ENCODE peak calls at places on chromosomes 4 and X, in nine cellular contexts. H is fibroblast of lung, I is upper lobe of right lung, P is transverse colon, Y is testis, U is uterus, G is mammary epithelial cell, W is psoas muscle, D is bronchial epithelial cell. Q is an unnamed sample. For H3K27me3, the result is how much of the 10 kb centered on the place peaks cover.

GRCh38 chr4:125191252-125191651 is 123.5 kb upstream of the FAT4 start:
- DNase-seq in H (peak), Y (no peak), G (peak), P (no peak), W (no peak), I (no peak), U (no peak), D (peak), Q (no peak)

GRCh38 chr4:48490012-48490679 is at the start of gene ZAR1:
- DNase-seq in P (no peak), Y (no peak), H (no peak), D (no peak), I (peak), W (peak), G (no peak), U (no peak), Q (peak)

GRCh38 chr4:3662516-3662915 is 103.7 kb upstream of the ADRA2C start:
- DNase-seq in P (no peak), W (no peak), I (no peak), H (no peak), G (no peak), D (no peak), Y (no peak), U (no peak), Q (no peak)

GRCh38 chr4:40621592-40622512 is 7.8 kb downstream of the RBM47 start:
- DNase-seq in D (peak), G (peak), Y (peak), P (peak), I (peak), W (peak), U (peak), H (peak), Q (peak)

GRCh38 chr4:142264961-142265360 is 581.1 kb downstream of the INPP4B start:
- DNase-seq in G (no peak), I (no peak), W (no peak), U (no peak), H (peak), P (no peak), Y (no peak), D (no peak), Q (no peak)

GRCh38 chrX:154097003-154097596 is 417 bp downstream of the MECP2 start:
- DNase-seq in I (peak), D (no peak), W (peak), G (peak), U (peak), P (peak), H (peak), Y (peak), Q (peak)

GRCh38 chr4:7157140-7157488 is 35.2 kb upstream of the SORCS2 start:
- DNase-seq in I (peak), D (no peak), W (no peak), Y (no peak), P (no peak), U (no peak), H (no peak), G (no peak), Q (no peak)

GRCh38 chr4:94828882-94829281 is 71.1 kb downstream of the BMPR1B start:
- DNase-seq in P (no peak), D (peak), I (no peak), Y (no peak), G (peak), W (no peak), U (no peak), H (no peak), Q (no peak)

GRCh38 chrX:45767021-45767491 is 566.4 kb upstream of the DIPK2B start:
- DNase-seq in G (peak), Y (no peak), U (no peak), P (no peak), I (no peak), W (no peak), H (peak), D (peak), Q (no peak)

GRCh38 chrX:55008571-55009358 is 8.6 kb downstream of the APEX2 start:
- DNase-seq in G (peak), H (peak), D (peak), I (no peak), P (no peak), U (no peak), Y (no peak), W (no peak), Q (no peak)

GRCh38 chr4:60502733-60503132 is 697.4 kb upstream of the ADGRL3 start:
- DNase-seq in D (no peak), W (no peak), H (no peak), P (no peak), G (no peak), I (no peak), U (no peak), Y (no peak), Q (no peak)

GRCh38 chrX:70042399-70043371 is 7.1 kb downstream of the AWAT2 start:
- DNase-seq in W (no peak), Y (no peak), U (no peak), I (no peak), G (no peak), H (no peak), D (peak), P (no peak), Q (peak)

GRCh38 chrX:131226591-131226990 is 62.5 kb downstream of the IGSF1 start:
- DNase-seq in D (no peak), W (no peak), I (no peak), P (no peak), Y (no peak), G (no peak), H (no peak), U (no peak), Q (no peak)

GRCh38 chr4:86089924-86090323 is 269.9 kb downstream of the MAPK10 start:
- DNase-seq in W (no peak), P (no peak), U (no peak), D (no peak), Y (no peak), I (no peak), G (no peak), H (no peak), Q (no peak)

GRCh38 chr4:181162266-181163063 is 1080.7 kb upstream of the TENM3 start:
- DNase-seq in U (no peak), P (no peak), W (no peak), H (no peak), I (no peak), Y (no peak), D (no peak), G (no peak), Q (no peak)

GRCh38 chrX:14080031-14080430 is 50.3 kb upstream of the GEMIN8 start:
- DNase-seq in P (no peak), U (no peak), D (peak), Y (no peak), I (no peak), G (peak), H (no peak), W (no peak), Q (no peak)

GRCh38 chr4:29224911-29225310 is 1495.3 kb upstream of the PCDH7 start:
- DNase-seq in P (no peak), G (no peak), D (no peak), I (no peak), Y (no peak), H (no peak), U (no peak), W (no peak), Q (no peak)

GRCh38 chrX:102712216-102712966 is at the start of gene GPRASP2:
- DNase-seq in U (peak), P (peak), G (peak), D (no peak), Y (peak), H (peak), I (peak), W (peak), Q (peak)

GRCh38 chr4:33262809-33263208 is 2542.6 kb downstream of the PCDH7 start:
- DNase-seq in H (peak), I (no peak), U (no peak), Y (no peak), W (no peak), D (peak), P (no peak), G (no peak), Q (no peak)

GRCh38 chr4:13544556-13545393 is 467 bp upstream of the NKX3-2 start:
- DNase-seq in D (peak), Y (peak), G (peak), W (no peak), I (peak), P (peak), U (peak), H (peak), Q (peak)

GRCh38 chr4:158605393-158605792 is 66.3 kb downstream of the C4orf46 start:
- DNase-seq in P (no peak), G (no peak), Y (no peak), D (no peak), I (no peak), H (no peak), U (no peak), W (no peak), Q (no peak)

GRCh38 chrX:150365051-150365952 is 2.2 kb downstream of the MAMLD1 start:
- DNase-seq in P (peak), U (peak), Y (peak), G (peak), W (peak), D (no peak), H (peak), I (peak), Q (peak)

GRCh38 chrX:8084023-8084422 is 87.0 kb downstream of the VCX2 start:
- DNase-seq in W (no peak), U (no peak), Y (no peak), P (no peak), G (peak), D (peak), I (no peak), H (peak), Q (no peak)

GRCh38 chrX:118286066-118286758 is 59.7 kb upstream of the WDR44 start:
- DNase-seq in P (no peak), U (no peak), D (no peak), Y (no peak), H (peak), W (no peak), G (no peak), I (no peak), Q (no peak)

GRCh38 chr4:3531887-3532713 is at the start of gene LRPAP1:
- DNase-seq in U (peak), Y (peak), P (peak), H (peak), W (peak), D (peak), I (peak), G (peak), Q (peak)

GRCh38 chr4:94833394-94833793 is 75.6 kb downstream of the BMPR1B start:
- DNase-seq in U (no peak), I (no peak), Y (no peak), W (no peak), D (no peak), G (no peak), P (no peak), H (peak), Q (no peak)

GRCh38 chr4:74768857-74769525 is 25.3 kb downstream of the BTC start:
- DNase-seq in Y (no peak), W (no peak), H (peak), G (peak), D (peak), U (no peak), P (no peak), I (no peak), Q (no peak)

GRCh38 chr4:11073621-11074051 is 355.1 kb downstream of the HS3ST1 start:
- DNase-seq in Y (peak), P (peak), U (no peak), D (peak), I (no peak), W (peak), H (peak), G (no peak), Q (peak)

GRCh38 chr4:15714141-15714540 is 11.3 kb downstream of the BST1 start:
- DNase-seq in G (no peak), I (no peak), D (no peak), U (no peak), H (peak), Y (no peak), W (no peak), P (no peak), Q (no peak)

GRCh38 chr4:123102897-123103489 is 180.6 kb upstream of the NUDT6 start:
- DNase-seq in Y (no peak), G (peak), P (no peak), U (no peak), I (no peak), D (peak), W (no peak), H (peak), Q (no peak)

GRCh38 chrX:133005038-133005437 is 46.6 kb upstream of the HS6ST2 start:
- DNase-seq in H (peak), G (peak), I (no peak), D (peak), P (no peak), U (no peak), Y (no peak), W (no peak), Q (peak)

GRCh38 chrX:141787655-141788054 is 50.5 kb upstream of the MAGEC3 start:
- DNase-seq in P (no peak), I (no peak), U (no peak), Y (no peak), G (no peak), D (no peak), H (no peak), W (no peak), Q (no peak)

GRCh38 chrX:143854006-143854405 is 29.9 kb upstream of the UBE2NL start:
- DNase-seq in I (no peak), G (peak), Y (no peak), W (no peak), P (no peak), U (no peak), D (peak), H (peak), Q (no peak)

GRCh38 chr4:47287735-47288134 is 175.8 kb downstream of the COMMD8 start:
- DNase-seq in G (peak), D (peak), W (no peak), H (peak), Y (no peak), U (no peak), I (no peak), P (no peak), Q (no peak)

GRCh38 chrX:108270280-108270679 is 167.9 kb downstream of the COL4A6 start:
- DNase-seq in H (no peak), U (no peak), D (peak), P (no peak), Y (no peak), G (peak), I (no peak), W (no peak), Q (no peak)

GRCh38 chr4:150244600-150244999 is 166.4 kb downstream of the DCLK2 start:
- DNase-seq in P (no peak), I (no peak), G (no peak), D (peak), Y (no peak), W (no peak), U (no peak), H (peak), Q (no peak)

GRCh38 chr4:8709729-8710360 is 117.3 kb downstream of the CPZ start:
- DNase-seq in Y (no peak), D (no peak), I (peak), U (peak), G (no peak), P (peak), H (no peak), W (peak), Q (peak)

GRCh38 chr4:35100932-35101331 is 1143.4 kb downstream of the ARAP2 start:
- DNase-seq in Y (no peak), P (no peak), H (no peak), I (no peak), G (no peak), W (no peak), D (no peak), U (no peak), Q (no peak)
- H3K4me3 ChIP-seq in Y (no peak), P (no peak), H (no peak), I (no peak), G (no peak), W (no peak), D (no peak), U (no peak), Q (no peak)

GRCh38 chrX:16526003-16526402 is 124.0 kb upstream of the S100G start:
- DNase-seq in H (no peak), D (no peak), Y (no peak), G (no peak), P (no peak), I (no peak), W (no peak), U (no peak), Q (no peak)

GRCh38 chrX:16524327-16524726 is 125.6 kb upstream of the S100G start:
- DNase-seq in P (no peak), D (no peak), I (no peak), W (no peak), G (no peak), H (no peak), U (no peak), Y (no peak), Q (no peak)

DNA sequence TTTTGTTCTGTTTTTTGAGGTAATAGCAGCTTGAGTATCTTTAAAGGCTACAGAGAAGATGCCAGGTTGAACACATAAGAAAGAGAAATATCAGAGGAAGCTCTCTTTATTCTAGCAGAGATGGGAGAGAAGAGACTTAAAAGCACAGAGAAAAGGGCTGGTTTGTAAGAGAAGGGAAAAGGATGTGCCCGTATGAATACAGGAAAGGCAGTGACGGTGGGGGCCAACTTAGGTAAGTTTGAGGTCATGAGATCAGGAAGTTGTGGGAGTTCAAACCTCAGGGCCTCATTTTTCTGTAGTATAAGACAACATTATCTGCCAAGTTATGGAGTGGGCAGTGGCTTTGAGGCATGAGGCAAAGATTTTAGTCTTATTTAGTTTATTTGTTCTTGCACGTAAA is 121.3 kb upstream of the S100G start:
- DNase-seq in G (no peak), P (no peak), I (no peak), W (no peak), Y (no peak), D (no peak), H (no peak), U (no peak), Q (no peak)
- TF ChIP-seq CTCF in G (no peak), P (no peak), I (no peak), W (no peak), Y (no peak), D (no peak), H (no peak), U (no peak), Q (no peak)

DNA sequence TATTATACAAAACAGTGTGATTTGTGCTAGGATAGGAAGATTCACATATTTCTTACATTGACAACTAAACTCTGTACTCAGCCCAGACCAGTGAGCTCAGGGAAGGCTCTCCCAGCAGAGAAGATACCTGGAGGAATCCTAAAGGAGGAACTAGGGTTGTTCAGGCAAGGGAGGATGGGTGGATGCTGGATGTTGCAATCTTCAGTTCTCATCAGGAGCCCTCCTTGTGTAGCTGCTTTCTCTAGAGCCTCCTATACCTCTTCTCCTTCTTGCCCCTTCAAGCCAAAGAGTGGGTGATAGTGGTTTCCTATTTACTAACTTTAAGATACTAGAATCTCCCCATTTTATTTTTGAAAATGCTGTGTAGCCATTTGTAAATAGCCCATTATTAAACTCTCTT is 117.3 kb downstream of the NKX6-1 start:
- DNase-seq in G (no peak), H (no peak), D (no peak), U (no peak), P (no peak), I (no peak), Y (no peak), W (no peak), Q (no peak)
- H3K27me3 ChIP-seq in G (under half), H (under half), D (under half), U (under half), P (under half), I (under half), Y (under half), W (under half), Q (under half)

DNA sequence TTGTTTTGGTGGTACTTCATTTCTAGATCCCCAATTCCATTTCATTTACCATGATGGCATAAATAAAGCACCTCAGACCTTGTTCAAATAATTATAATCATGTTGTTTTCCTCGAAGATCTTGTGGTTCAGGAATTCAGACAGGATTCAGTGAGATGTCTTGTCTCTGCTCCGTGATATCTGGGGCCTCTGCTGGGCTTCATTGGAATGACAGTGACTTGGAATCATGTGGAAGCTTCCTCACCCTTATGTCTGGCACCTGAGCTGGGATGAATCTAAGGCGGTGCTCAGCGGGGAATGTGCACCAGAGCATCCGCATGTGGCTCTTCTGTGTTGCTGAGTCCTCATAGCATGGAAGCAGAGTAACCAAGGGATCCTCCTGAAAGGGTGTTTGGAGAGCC is 132.2 kb downstream of the VEGFC start:
- DNase-seq in H (no peak), P (no peak), I (no peak), D (no peak), Y (peak), U (no peak), G (no peak), W (no peak), Q (peak)
- H3K4me3 ChIP-seq in H (no peak), P (no peak), I (no peak), D (no peak), Y (no peak), U (no peak), G (no peak), W (no peak), Q (no peak)

GRCh38 chr4:121421594-121421993 is 40.8 kb upstream of the QRFPR start:
- DNase-seq in H (no peak), I (no peak), U (no peak), G (no peak), P (no peak), Y (no peak), D (peak), W (no peak), Q (no peak)
- TF ChIP-seq CTCF in H (no peak), I (peak), U (no peak), G (peak), P (peak), Y (no peak), D (peak), W (no peak), Q (peak)

GRCh38 chr4:107035711-107036601 is at the start of gene DKK2:
- DNase-seq in H (peak), W (peak), G (no peak), U (no peak), I (peak), P (peak), Y (no peak), D (peak), Q (peak)

GRCh38 chr4:107036602-107037151 is 564 bp upstream of the DKK2 start:
- DNase-seq in W (peak), D (no peak), P (no peak), H (peak), U (no peak), Y (no peak), G (no peak), I (no peak), Q (no peak)

GRCh38 chr4:107037188-107037587 is 1.1 kb upstream of the DKK2 start:
- DNase-seq in D (peak), G (no peak), I (peak), Y (peak), H (peak), W (peak), U (no peak), P (peak), Q (peak)

GRCh38 chr4:107034982-107035710 is 967 bp downstream of the DKK2 start:
- DNase-seq in Y (no peak), I (no peak), H (peak), G (no peak), U (peak), D (no peak), W (peak), P (peak), Q (peak)

DNA sequence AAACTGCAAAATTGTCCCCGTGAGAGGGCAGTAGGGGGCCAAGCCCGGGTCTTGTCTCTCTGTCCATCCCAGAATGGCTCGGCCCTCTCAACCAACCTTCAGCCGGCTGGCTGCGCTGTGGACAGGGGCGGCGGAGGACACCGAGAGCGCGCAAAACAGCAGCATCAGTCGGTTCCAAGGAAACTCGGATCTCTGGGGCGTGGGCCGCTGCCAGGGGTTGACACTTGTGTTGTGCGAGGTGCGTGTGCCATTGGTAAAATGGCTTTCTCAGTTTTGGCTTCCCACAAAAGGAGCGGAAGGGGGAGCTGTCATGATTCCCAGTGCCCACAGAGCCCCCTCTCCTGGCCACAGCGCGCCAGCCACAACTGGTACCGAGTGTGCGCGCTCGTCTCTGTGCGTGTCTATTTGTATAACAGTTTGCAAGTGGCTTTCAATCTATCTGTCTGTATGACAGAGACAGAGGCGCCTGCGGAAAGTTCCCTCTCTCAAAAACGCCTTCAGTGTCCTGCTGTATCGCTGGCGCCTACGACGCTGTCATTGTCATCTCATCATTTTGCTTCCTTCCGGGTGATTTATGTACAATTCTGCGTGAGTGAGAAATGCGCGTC is 1.9 kb downstream of the DKK2 start:
- DNase-seq in G (no peak), H (peak), P (peak), U (peak), W (peak), Y (peak), D (no peak), I (peak), Q (peak)
- H3K27me3 ChIP-seq in G (under half), H (under half), P (half or more), U (under half), W (under half), Y (under half), D (under half), I (half or more), Q (half or more)

Q was measured in endodermal cell.